ENCODE peak calls at places on chromosome X, in five cellular contexts. A is HepG2, L is HCT116, E is GM12878, S is K562. O is an unnamed sample.
A peak's percentile ranks its signal among the peaks of the same experiment; 100 is the strongest.

GRCh38 chrX:135737361-135738071 is 24.1 kb downstream of the CT45A1 start:
- DNase-seq in S (no peak), L (peak; percentile 0), A (no peak), E (no peak), O (peak; percentile 12)

GRCh38 chrX:147875866-147876596 is 35.7 kb upstream of the FMR1 start:
- DNase-seq in A (peak; percentile 85), L (no peak), S (no peak), E (peak; percentile 64), O (peak; percentile 20)

GRCh38 chrX:153628665-153629064 is 18.3 kb upstream of the DUSP9 start:
- DNase-seq in L (no peak), E (no peak), S (no peak), A (no peak), O (no peak)

GRCh38 chrX:45758319-45758718 is 557.6 kb upstream of the DIPK2B start:
- DNase-seq in L (no peak), S (no peak), E (peak; percentile 61), A (no peak), O (no peak)

GRCh38 chrX:139094671-139095592 is 383.4 kb upstream of the FGF13 start:
- DNase-seq in S (no peak), A (no peak), E (no peak), L (no peak), O (no peak)

GRCh38 chrX:30887721-30888120 is 1.3 kb downstream of the TAB3 start:
- DNase-seq in L (no peak), A (no peak), E (no peak), S (no peak), O (no peak)

GRCh38 chrX:100649550-100650356 is 5.8 kb downstream of the SRPX2 start:
- DNase-seq in S (no peak), E (no peak), L (no peak), A (peak; percentile 90), O (no peak)

GRCh38 chrX:152601848-152602616 is 35.7 kb upstream of the GABRQ start:
- DNase-seq in A (peak; percentile 1), S (peak; percentile 19), L (peak; percentile 10), E (no peak), O (no peak)

GRCh38 chrX:84192006-84192405 is 4.0 kb upstream of the RPS6KA6 start:
- DNase-seq in A (no peak), S (no peak), E (no peak), L (no peak), O (peak; percentile 0)

GRCh38 chrX:102976793-102977495 is 39.9 kb downstream of the RAB40AL start:
- DNase-seq in A (no peak), E (no peak), L (peak; percentile 18), S (no peak), O (peak; percentile 65)

GRCh38 chrX:38212246-38212645 is 8.4 kb downstream of the SRPX start:
- DNase-seq in A (no peak), S (no peak), L (no peak), E (no peak), O (no peak)

GRCh38 chrX:119238557-119238956 is 2.5 kb downstream of the PGRMC1 start:
- DNase-seq in E (no peak), A (no peak), L (no peak), S (no peak), O (no peak)

GRCh38 chrX:71282514-71283408 is 674 bp upstream of the NONO start:
- DNase-seq in A (peak; percentile 29), S (peak; percentile 37), L (peak; percentile 4), E (no peak), O (no peak)

GRCh38 chrX:153339662-153340061 is 5.7 kb downstream of the ZNF275 start:
- DNase-seq in S (peak; percentile 84), L (no peak), A (no peak), E (no peak), O (no peak)

GRCh38 chrX:46572295-46572936 is 1.1 kb upstream of the CHST7 start:
- DNase-seq in L (no peak), E (peak; percentile 64), S (no peak), A (no peak), O (no peak)

GRCh38 chrX:135596495-135596894 is 76.0 kb downstream of the INTS6L start:
- DNase-seq in E (no peak), S (peak; percentile 58), A (peak; percentile 2), L (peak; percentile 38), O (peak; percentile 1)

GRCh38 chrX:110003167-110004156 is 548 bp downstream of the TMEM164 start:
- DNase-seq in S (peak; percentile 13), A (no peak), L (no peak), E (no peak), O (no peak)

GRCh38 chrX:51376672-51377071 is 44.0 kb downstream of the NUDT10 start:
- DNase-seq in E (no peak), A (no peak), L (no peak), S (no peak), O (no peak)

GRCh38 chrX:15739886-15740285 is 1.8 kb downstream of the CA5B start:
- DNase-seq in A (no peak), E (no peak), S (no peak), L (no peak), O (no peak)

GRCh38 chrX:68574240-68574639 is 73.2 kb upstream of the STARD8 start:
- DNase-seq in A (no peak), L (no peak), S (no peak), E (no peak), O (no peak)

GRCh38 chrX:44431206-44431605 is 87.7 kb upstream of the EFHC2 start:
- DNase-seq in A (peak; percentile 6), S (no peak), L (peak; percentile 6), E (no peak), O (no peak)

GRCh38 chrX:152899111-152899873 is 1.4 kb downstream of the ZNF185 start:
- DNase-seq in A (no peak), E (no peak), L (no peak), S (no peak), O (no peak)

GRCh38 chrX:151476597-151476996 is 79.6 kb downstream of the VMA21 start:
- DNase-seq in L (no peak), A (no peak), S (no peak), E (no peak), O (no peak)

GRCh38 chrX:123173833-123174232 is 10.2 kb upstream of the GRIA3 start:
- DNase-seq in L (peak; percentile 8), E (no peak), A (no peak), S (peak; percentile 8), O (no peak)

GRCh38 chrX:16892504-16893362 is 22.6 kb upstream of the RBBP7 start:
- DNase-seq in L (peak; percentile 67), E (peak; percentile 25), A (peak; percentile 50), S (peak; percentile 72), O (peak; percentile 90)

GRCh38 chrX:140480765-140481164 is 24.1 kb downstream of the SOX3 start:
- DNase-seq in E (no peak), L (no peak), A (no peak), S (no peak), O (no peak)

GRCh38 chrX:45900751-45901150 is 644.5 kb downstream of the ZNF674 start:
- DNase-seq in E (no peak), L (no peak), A (no peak), S (no peak), O (no peak)

GRCh38 chrX:150933945-150934350 is 35.5 kb upstream of the CD99L2 start:
- DNase-seq in L (no peak), A (no peak), E (no peak), S (no peak), O (no peak)

GRCh38 chrX:39445336-39445735 is 644.1 kb downstream of the MID1IP1 start:
- DNase-seq in L (no peak), A (no peak), S (no peak), E (no peak), O (no peak)

GRCh38 chrX:124699876-124700275 is 353.5 kb downstream of the SH2D1A start:
- DNase-seq in S (no peak), L (no peak), E (no peak), A (no peak), O (no peak)

GRCh38 chrX:3678287-3678686 is 35.2 kb downstream of the PRKX start:
- DNase-seq in E (no peak), S (no peak), L (no peak), A (no peak), O (no peak)

GRCh38 chrX:151722241-151722846 is 6.5 kb downstream of the FATE1 start:
- DNase-seq in S (peak; percentile 59), E (no peak), A (peak; percentile 7), L (peak; percentile 2), O (no peak)

GRCh38 chrX:69138512-69138911 is 26.7 kb downstream of the PJA1 start:
- DNase-seq in S (no peak), L (no peak), A (no peak), E (no peak), O (no peak)

GRCh38 chrX:146615807-146616206 is 193.8 kb upstream of the CXorf51B start:
- DNase-seq in S (no peak), L (no peak), E (no peak), A (no peak), O (no peak)

DNA sequence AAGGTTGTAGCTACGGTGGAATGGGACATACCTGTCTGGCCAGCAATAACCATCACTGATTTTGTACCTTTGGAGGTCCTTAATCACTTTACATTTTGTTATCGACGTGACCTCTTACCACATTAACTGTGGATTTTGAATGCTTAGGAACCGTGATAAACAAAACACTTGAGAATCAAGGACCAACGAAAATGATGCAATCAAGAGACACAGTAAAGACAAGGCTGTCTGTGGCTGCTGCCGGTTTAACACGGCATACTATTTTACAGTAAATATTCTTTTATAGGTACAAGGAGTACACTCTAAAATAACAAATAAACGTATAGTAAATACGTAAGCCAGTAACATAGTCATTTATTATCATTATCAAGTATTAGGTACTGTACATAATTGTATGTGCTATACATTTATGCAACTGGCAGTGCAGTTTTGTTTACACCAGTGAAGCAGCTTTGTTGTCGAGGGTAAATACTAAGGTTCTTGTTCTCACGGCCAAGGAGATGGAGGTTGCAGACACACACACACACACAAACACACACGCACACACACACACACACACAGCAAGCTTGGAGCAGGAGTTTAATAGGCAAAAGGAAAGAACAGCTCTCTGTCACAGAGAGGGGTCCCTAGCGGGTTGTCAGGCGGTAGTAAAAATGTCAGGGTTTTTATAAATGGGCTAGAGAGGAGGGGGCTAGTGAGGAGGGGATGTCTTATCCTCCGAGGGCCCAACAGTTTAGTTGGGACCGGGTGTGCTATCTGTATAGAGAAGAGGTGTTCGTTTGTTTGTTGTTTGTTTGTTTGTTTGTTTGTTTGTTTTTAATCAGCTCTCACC is 194.7 kb upstream of the CXorf51B start:
- DNase-seq in L (no peak), S (no peak), A (no peak), E (no peak), O (no peak)
- TF ChIP-seq JUND in L (no peak), S (no peak), A (no peak), E (no peak), O (no peak)

GRCh38 chrX:130055899-130056298 is 54.4 kb downstream of the ELF4 start:
- DNase-seq in L (no peak), A (no peak), E (no peak), S (no peak), O (no peak)
- TF ChIP-seq JUND in L (no peak), A (no peak), E (no peak), S (no peak), O (no peak)

GRCh38 chrX:9940397-9940796 is 26.8 kb upstream of the CLDN34 start:
- DNase-seq in S (no peak), E (no peak), A (no peak), L (no peak), O (no peak)
- TF ChIP-seq JUND in S (no peak), E (no peak), A (no peak), L (no peak), O (no peak)

DNA sequence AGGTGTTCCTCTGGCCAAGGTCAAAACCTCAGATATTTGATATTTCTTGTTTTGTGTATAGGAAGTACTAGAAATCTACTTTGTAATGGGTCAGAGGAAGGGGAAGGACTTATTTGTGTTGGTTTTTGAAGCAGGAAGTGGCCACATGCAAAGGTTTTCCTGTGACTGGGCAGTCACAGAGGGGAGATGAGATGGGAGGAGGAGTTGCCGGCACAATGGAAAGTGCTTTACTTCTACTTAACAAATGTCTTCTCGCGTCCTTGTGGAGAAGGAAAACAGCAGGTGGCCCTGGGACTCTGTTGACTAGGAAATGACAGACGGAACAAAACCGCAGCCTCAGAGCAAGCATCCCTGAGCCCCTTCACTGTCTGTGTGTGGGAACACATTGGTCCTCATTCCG is 46.6 kb downstream of the SHROOM2 start:
- DNase-seq in L (no peak), E (no peak), A (no peak), S (no peak), O (no peak)
- TF ChIP-seq JUND in L (no peak), E (no peak), A (no peak), S (no peak), O (no peak)